ENCODE peak calls at places on chromosomes 7 and 10, in eight cellular contexts. One of them, this sample, is unnamed.

GRCh38 chr10:74704629-74705360 is 121.6 kb upstream of the KAT6B start:
- DNase-seq in PC-9: no peak
- DNase-seq in HFF-Myc: no peak
- DNase-seq in cardiac muscle cell: no peak
- DNase-seq in foreskin fibroblast: no peak
- DNase-seq in endothelial cell: no peak
- DNase-seq in GM13977: no peak
- DNase-seq in heart left ventricle: no peak
- DNase-seq in this sample: no peak

GRCh38 chr7:12315049-12315448 is 88.6 kb downstream of the VWDE start:
- DNase-seq in PC-9: no peak
- DNase-seq in HFF-Myc: no peak
- DNase-seq in cardiac muscle cell: peak
- DNase-seq in foreskin fibroblast: no peak
- DNase-seq in endothelial cell: no peak
- DNase-seq in GM13977: no peak
- DNase-seq in heart left ventricle: no peak
- DNase-seq in this sample: no peak

GRCh38 chr10:131311661-131312260 is at the start of gene TCERG1L:
- DNase-seq in PC-9: no peak
- DNase-seq in HFF-Myc: no peak
- DNase-seq in cardiac muscle cell: peak
- DNase-seq in foreskin fibroblast: no peak
- DNase-seq in endothelial cell: no peak
- DNase-seq in GM13977: no peak
- DNase-seq in heart left ventricle: no peak
- DNase-seq in this sample: no peak

GRCh38 chr10:131198843-131199242 is 112.7 kb downstream of the TCERG1L start:
- DNase-seq in PC-9: no peak
- DNase-seq in HFF-Myc: no peak
- DNase-seq in cardiac muscle cell: no peak
- DNase-seq in foreskin fibroblast: no peak
- DNase-seq in endothelial cell: no peak
- DNase-seq in GM13977: no peak
- DNase-seq in heart left ventricle: no peak
- DNase-seq in this sample: no peak

GRCh38 chr7:43569424-43569823 is 13.5 kb upstream of the STK17A start:
- DNase-seq in PC-9: no peak
- DNase-seq in HFF-Myc: peak
- DNase-seq in cardiac muscle cell: no peak
- DNase-seq in foreskin fibroblast: peak
- DNase-seq in endothelial cell: no peak
- DNase-seq in GM13977: peak
- DNase-seq in heart left ventricle: no peak
- DNase-seq in this sample: no peak

GRCh38 chr7:149495785-149496641 is 1.6 kb downstream of the ZNF746 start:
- DNase-seq in PC-9: peak
- DNase-seq in HFF-Myc: peak
- DNase-seq in cardiac muscle cell: peak
- DNase-seq in foreskin fibroblast: peak
- DNase-seq in endothelial cell: no peak
- DNase-seq in GM13977: no peak
- DNase-seq in heart left ventricle: peak
- DNase-seq in this sample: no peak

GRCh38 chr7:1943326-1943725 is 273.2 kb downstream of the ELFN1 start:
- DNase-seq in PC-9: no peak
- DNase-seq in HFF-Myc: no peak
- DNase-seq in cardiac muscle cell: no peak
- DNase-seq in foreskin fibroblast: no peak
- DNase-seq in endothelial cell: no peak
- DNase-seq in GM13977: no peak
- DNase-seq in heart left ventricle: no peak
- DNase-seq in this sample: no peak

GRCh38 chr7:153470004-153470671 is 582.1 kb upstream of the DPP6 start:
- DNase-seq in PC-9: no peak
- DNase-seq in HFF-Myc: no peak
- DNase-seq in cardiac muscle cell: no peak
- DNase-seq in foreskin fibroblast: no peak
- DNase-seq in endothelial cell: no peak
- DNase-seq in GM13977: no peak
- DNase-seq in heart left ventricle: no peak
- DNase-seq in this sample: no peak

GRCh38 chr10:36423821-36424248 is 701.6 kb upstream of the ANKRD30A start:
- DNase-seq in PC-9: no peak
- DNase-seq in HFF-Myc: no peak
- DNase-seq in cardiac muscle cell: no peak
- DNase-seq in foreskin fibroblast: no peak
- DNase-seq in endothelial cell: no peak
- DNase-seq in GM13977: no peak
- DNase-seq in heart left ventricle: no peak
- DNase-seq in this sample: no peak

GRCh38 chr10:103609231-103610082 is 116.0 kb downstream of the NEURL1 start:
- DNase-seq in PC-9: no peak
- DNase-seq in HFF-Myc: no peak
- DNase-seq in cardiac muscle cell: no peak
- DNase-seq in foreskin fibroblast: no peak
- DNase-seq in endothelial cell: no peak
- DNase-seq in GM13977: no peak
- DNase-seq in heart left ventricle: no peak
- DNase-seq in this sample: no peak

GRCh38 chr7:69873512-69873911 is 275.2 kb downstream of the AUTS2 start:
- DNase-seq in PC-9: no peak
- DNase-seq in HFF-Myc: no peak
- DNase-seq in cardiac muscle cell: no peak
- DNase-seq in foreskin fibroblast: no peak
- DNase-seq in endothelial cell: no peak
- DNase-seq in GM13977: no peak
- DNase-seq in heart left ventricle: no peak
- DNase-seq in this sample: no peak

GRCh38 chr7:105352018-105352612 is 36.6 kb downstream of the SRPK2 start:
- DNase-seq in PC-9: peak
- DNase-seq in HFF-Myc: peak
- DNase-seq in cardiac muscle cell: no peak
- DNase-seq in foreskin fibroblast: peak
- DNase-seq in endothelial cell: no peak
- DNase-seq in GM13977: peak
- DNase-seq in heart left ventricle: peak
- DNase-seq in this sample: no peak

GRCh38 chr10:123229927-123230630 is 75.9 kb downstream of the BUB3 start:
- DNase-seq in PC-9: peak
- DNase-seq in HFF-Myc: no peak
- DNase-seq in cardiac muscle cell: no peak
- DNase-seq in foreskin fibroblast: peak
- DNase-seq in endothelial cell: no peak
- DNase-seq in GM13977: no peak
- DNase-seq in heart left ventricle: no peak
- DNase-seq in this sample: no peak

GRCh38 chr10:98331888-98332287 is 63.9 kb upstream of the LOXL4 start:
- DNase-seq in PC-9: no peak
- DNase-seq in HFF-Myc: no peak
- DNase-seq in cardiac muscle cell: no peak
- DNase-seq in foreskin fibroblast: no peak
- DNase-seq in endothelial cell: no peak
- DNase-seq in GM13977: no peak
- DNase-seq in heart left ventricle: no peak
- DNase-seq in this sample: no peak

GRCh38 chr10:28840202-28840601 is 162.9 kb downstream of the BAMBI start:
- DNase-seq in PC-9: no peak
- DNase-seq in HFF-Myc: no peak
- DNase-seq in cardiac muscle cell: no peak
- DNase-seq in foreskin fibroblast: no peak
- DNase-seq in endothelial cell: no peak
- DNase-seq in GM13977: no peak
- DNase-seq in heart left ventricle: no peak
- DNase-seq in this sample: no peak

GRCh38 chr7:25900887-25901286 is 251.1 kb upstream of the NFE2L3 start:
- DNase-seq in PC-9: no peak
- DNase-seq in HFF-Myc: no peak
- DNase-seq in cardiac muscle cell: no peak
- DNase-seq in foreskin fibroblast: no peak
- DNase-seq in endothelial cell: no peak
- DNase-seq in GM13977: no peak
- DNase-seq in heart left ventricle: no peak
- DNase-seq in this sample: no peak

GRCh38 chr10:78000206-78000605 is 29.1 kb downstream of the POLR3A start:
- DNase-seq in PC-9: no peak
- DNase-seq in HFF-Myc: no peak
- DNase-seq in cardiac muscle cell: no peak
- DNase-seq in foreskin fibroblast: no peak
- DNase-seq in endothelial cell: no peak
- DNase-seq in GM13977: no peak
- DNase-seq in heart left ventricle: no peak
- DNase-seq in this sample: no peak
- TF ChIP-seq CTCF in PC-9: no peak
- TF ChIP-seq CTCF in HFF-Myc: no peak
- TF ChIP-seq CTCF in cardiac muscle cell: no peak
- TF ChIP-seq CTCF in foreskin fibroblast: no peak
- TF ChIP-seq CTCF in endothelial cell: no peak
- TF ChIP-seq CTCF in GM13977: no peak
- TF ChIP-seq CTCF in heart left ventricle: no peak
- TF ChIP-seq CTCF in this sample: no peak

GRCh38 chr7:102974366-102975236 is 61.8 kb downstream of the LRRC17 start:
- DNase-seq in PC-9: no peak
- DNase-seq in HFF-Myc: no peak
- DNase-seq in cardiac muscle cell: no peak
- DNase-seq in foreskin fibroblast: no peak
- DNase-seq in endothelial cell: no peak
- DNase-seq in GM13977: no peak
- DNase-seq in heart left ventricle: no peak
- DNase-seq in this sample: no peak
- TF ChIP-seq CTCF in PC-9: no peak
- TF ChIP-seq CTCF in HFF-Myc: peak
- TF ChIP-seq CTCF in cardiac muscle cell: peak
- TF ChIP-seq CTCF in foreskin fibroblast: no peak
- TF ChIP-seq CTCF in endothelial cell: no peak
- TF ChIP-seq CTCF in GM13977: no peak
- TF ChIP-seq CTCF in heart left ventricle: no peak
- TF ChIP-seq CTCF in this sample: no peak

DNA sequence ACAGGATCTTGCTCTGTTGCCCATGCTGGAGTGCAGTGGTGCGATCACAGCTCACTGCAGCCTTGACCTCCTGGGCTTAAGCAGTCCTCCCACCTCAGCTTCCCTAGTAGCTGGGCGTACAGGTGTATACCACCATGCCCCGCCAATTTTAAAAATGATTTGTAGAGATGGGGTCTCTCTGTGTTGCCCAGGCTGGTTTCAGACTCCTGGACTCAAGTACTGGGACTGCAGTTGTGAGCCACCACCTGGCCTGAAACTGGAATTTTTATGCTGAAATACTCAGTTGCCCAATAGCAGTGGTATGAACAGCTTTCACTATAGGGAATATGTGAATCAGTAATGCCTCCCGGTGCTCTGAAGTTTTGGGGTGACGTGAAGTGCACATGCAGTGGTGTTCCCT is 7.6 kb downstream of the ZRANB1 start:
- DNase-seq in PC-9: no peak
- DNase-seq in HFF-Myc: no peak
- DNase-seq in cardiac muscle cell: no peak
- DNase-seq in foreskin fibroblast: no peak
- DNase-seq in endothelial cell: no peak
- DNase-seq in GM13977: no peak
- DNase-seq in heart left ventricle: no peak
- DNase-seq in this sample: no peak
- TF ChIP-seq CTCF in PC-9: no peak
- TF ChIP-seq CTCF in HFF-Myc: no peak
- TF ChIP-seq CTCF in cardiac muscle cell: peak
- TF ChIP-seq CTCF in foreskin fibroblast: no peak
- TF ChIP-seq CTCF in endothelial cell: no peak
- TF ChIP-seq CTCF in GM13977: no peak
- TF ChIP-seq CTCF in heart left ventricle: no peak
- TF ChIP-seq CTCF in this sample: no peak

DNA sequence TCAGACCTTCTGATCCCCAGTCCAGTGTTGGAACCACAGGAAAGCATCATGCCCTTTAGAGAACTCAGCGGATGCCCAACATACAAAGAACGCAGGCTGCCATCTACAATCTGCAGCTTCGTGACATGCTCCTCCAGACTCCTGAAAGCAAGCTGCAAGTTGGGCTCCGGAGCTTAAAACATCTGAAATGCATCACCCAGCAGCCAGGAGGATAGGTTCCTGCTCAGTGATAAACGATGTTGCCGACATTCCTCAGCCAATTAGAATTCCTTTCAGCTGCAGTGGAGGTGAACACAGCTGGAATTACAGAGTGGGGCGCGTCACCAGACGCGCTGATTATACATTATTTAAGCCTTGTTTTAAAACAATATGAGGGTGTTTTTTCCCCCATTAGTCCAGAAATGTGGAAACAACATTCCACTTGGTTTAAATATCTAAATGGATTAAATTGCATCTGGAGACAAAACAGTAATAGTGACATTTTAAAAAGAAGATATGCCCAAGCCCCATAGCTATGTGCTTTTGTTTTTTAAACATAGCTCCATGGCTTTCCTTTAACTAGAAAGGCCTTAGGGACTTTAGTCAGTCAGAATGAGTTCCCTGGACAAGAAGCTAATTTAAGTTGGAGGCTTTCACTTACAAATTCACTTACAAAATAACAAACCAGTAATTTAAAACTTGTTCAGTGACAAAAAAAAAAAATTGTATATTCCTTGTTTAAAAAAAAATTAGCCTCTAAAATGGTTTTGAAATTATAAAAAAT is 6.3 kb downstream of the SMURF1 start:
- DNase-seq in PC-9: no peak
- DNase-seq in HFF-Myc: peak
- DNase-seq in cardiac muscle cell: peak
- DNase-seq in foreskin fibroblast: peak
- DNase-seq in endothelial cell: peak
- DNase-seq in GM13977: no peak
- DNase-seq in heart left ventricle: no peak
- DNase-seq in this sample: no peak
- TF ChIP-seq CTCF in PC-9: no peak
- TF ChIP-seq CTCF in HFF-Myc: no peak
- TF ChIP-seq CTCF in cardiac muscle cell: no peak
- TF ChIP-seq CTCF in foreskin fibroblast: no peak
- TF ChIP-seq CTCF in endothelial cell: no peak
- TF ChIP-seq CTCF in GM13977: no peak
- TF ChIP-seq CTCF in heart left ventricle: no peak
- TF ChIP-seq CTCF in this sample: no peak

DNA sequence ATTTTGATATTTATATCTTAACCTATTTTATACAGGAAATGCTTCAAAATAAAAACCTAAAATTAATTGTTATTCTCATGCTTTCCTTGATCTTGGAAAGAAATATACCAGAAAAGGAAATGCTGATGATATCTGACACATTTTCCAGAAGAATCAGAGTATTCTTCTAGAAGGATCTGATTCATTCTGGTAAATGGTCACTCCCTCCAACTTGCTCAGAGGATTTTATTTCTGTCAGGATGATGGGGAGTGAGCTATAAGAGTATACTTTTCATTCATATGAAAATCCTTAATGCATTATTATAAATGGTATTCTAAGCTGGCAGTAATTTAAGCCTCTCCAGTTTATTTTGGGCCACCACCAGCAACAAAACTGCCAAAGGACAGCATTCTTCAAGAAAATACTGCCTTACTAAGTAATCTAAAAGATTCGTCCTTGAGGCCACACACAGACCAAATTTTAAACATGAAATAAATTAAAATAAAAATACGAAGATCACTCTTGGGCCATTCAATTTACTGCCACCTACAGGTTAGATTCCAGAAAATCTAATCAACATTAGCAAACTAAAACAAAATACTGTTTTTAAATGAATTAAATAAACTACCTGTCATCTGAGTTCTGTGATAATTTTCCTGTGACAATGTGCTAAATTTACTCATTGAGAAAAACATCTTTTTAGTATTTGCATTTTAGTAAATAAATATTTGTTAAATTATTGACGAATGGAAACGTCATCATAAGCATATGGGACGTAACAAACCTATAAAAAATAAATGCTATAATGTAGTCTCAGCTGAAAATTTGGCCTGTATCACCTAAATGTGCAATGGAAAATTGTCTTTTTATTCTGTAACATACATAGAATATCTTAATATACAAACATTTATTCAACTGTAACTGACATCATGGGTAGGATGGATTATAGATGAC is 71.9 kb downstream of the ITGB8 start:
- DNase-seq in PC-9: no peak
- DNase-seq in HFF-Myc: no peak
- DNase-seq in cardiac muscle cell: no peak
- DNase-seq in foreskin fibroblast: no peak
- DNase-seq in endothelial cell: no peak
- DNase-seq in GM13977: no peak
- DNase-seq in heart left ventricle: no peak
- DNase-seq in this sample: no peak
- TF ChIP-seq CTCF in PC-9: peak
- TF ChIP-seq CTCF in HFF-Myc: peak
- TF ChIP-seq CTCF in cardiac muscle cell: peak
- TF ChIP-seq CTCF in foreskin fibroblast: no peak
- TF ChIP-seq CTCF in endothelial cell: peak
- TF ChIP-seq CTCF in GM13977: peak
- TF ChIP-seq CTCF in heart left ventricle: peak
- TF ChIP-seq CTCF in this sample: peak